ENCODE peak calls at places on chromosomes 11 and 22, in eight cellular contexts. M is stimulated activated CD8-positive, alpha-beta memory T cell treated with anti-CD3 and anti-CD28 coated beads, Interleukin-7, amount 100 ng/mL, for 24 hours; J is NCI-H187; Z is GM13977; E is AG08396; C is stimulated activated CD4-positive, alpha-beta T cell treated with anti-CD3 and anti-CD28 coated beads, Interleukin-12 subunit alpha, Interleukin-12 subunit beta, amount 100 ng/mL, for 48 hours; Q is endodermal cell; U is hypothalamus. P is an unnamed sample.

GRCh38 chr11:62713343-62713742 is 5.9 kb downstream of the GNG3 start:
- DNase-seq in C (no peak), J (no peak), M (no peak), U (no peak), E (no peak), Z (no peak), Q (no peak), P (no peak)

GRCh38 chr11:128814856-128815705 is 52.0 kb downstream of the KCNJ1 start:
- DNase-seq in E (peak), M (no peak), J (no peak), Q (peak), U (no peak), Z (no peak), C (no peak), P (peak)

GRCh38 chr11:42521994-42522393 is 789.8 kb upstream of the API5 start:
- DNase-seq in E (no peak), C (no peak), U (no peak), J (no peak), M (no peak), Z (no peak), Q (no peak), P (no peak)

GRCh38 chr22:45202333-45203149 is 38.2 kb downstream of the KIAA0930 start:
- DNase-seq in Z (no peak), M (no peak), U (no peak), Q (peak), C (no peak), E (no peak), J (no peak), P (no peak)

GRCh38 chr11:36273110-36273509 is 16.1 kb downstream of the COMMD9 start:
- DNase-seq in C (no peak), Q (no peak), U (no peak), Z (no peak), M (no peak), E (no peak), J (no peak), P (no peak)

GRCh38 chr11:116517077-116517476 is 255.7 kb downstream of the BUD13 start:
- DNase-seq in U (no peak), J (no peak), Z (no peak), M (no peak), Q (peak), C (no peak), E (no peak), P (no peak)

GRCh38 chr11:31779268-31779879 is 31.7 kb downstream of the PAX6 start:
- DNase-seq in Q (no peak), U (no peak), J (no peak), E (peak), C (no peak), Z (no peak), M (no peak), P (peak)

GRCh38 chr22:30420401-30421178 is 5.0 kb upstream of the MTFP1 start:
- DNase-seq in M (no peak), Q (no peak), U (no peak), E (peak), J (no peak), Z (no peak), C (no peak), P (peak)

GRCh38 chr11:91871791-91872190 is 352.8 kb upstream of the FAT3 start:
- DNase-seq in E (no peak), M (no peak), Z (no peak), J (no peak), C (no peak), Q (no peak), U (no peak), P (no peak)

GRCh38 chr11:104968365-104968855 is at the start of gene CASP4:
- DNase-seq in C (no peak), M (no peak), U (no peak), J (peak), E (peak), Z (peak), Q (no peak), P (peak)

GRCh38 chr11:120912504-120912903 is 111.4 kb upstream of the TBCEL start:
- DNase-seq in E (peak), U (no peak), J (no peak), C (no peak), M (no peak), Q (no peak), Z (peak), P (peak)

GRCh38 chr11:75667831-75668507 is 869 bp downstream of the MAP6 start:
- DNase-seq in C (no peak), J (peak), U (no peak), E (peak), Z (peak), Q (peak), M (no peak), P (peak)

P was measured in foreskin fibroblast.